ENCODE peak calls at places on chromosomes 2 and 18, in six cellular contexts. R is transverse colon, C is left ventricle myocardium inferior, O is tibial artery, N is stomach, E is GM23248. L is an unnamed sample.

GRCh38 chr2:202237787-202238233 is 587 bp downstream of the SUMO1 start:
- DNase-seq in R (peak; percentile 21), N (no peak), E (peak; percentile 87), C (peak; percentile 18), O (no peak), L (no peak)

GRCh38 chr2:241064008-241064801 is 37.9 kb downstream of the MTERF4 start:
- DNase-seq in O (no peak), N (peak; percentile 68), C (no peak), E (no peak), R (peak; percentile 64), L (peak; percentile 83)

GRCh38 chr2:127695491-127696472 is 5.5 kb upstream of the SFT2D3 start:
- DNase-seq in C (no peak), O (peak; percentile 71), R (peak; percentile 58), N (peak; percentile 48), E (peak; percentile 71), L (peak; percentile 90)

GRCh38 chr2:150876201-150877085 is 385.2 kb downstream of the RBM43 start:
- DNase-seq in C (no peak), E (no peak), O (no peak), N (no peak), R (no peak), L (no peak)

GRCh38 chr2:5453224-5453623 is 239.0 kb upstream of the SOX11 start:
- DNase-seq in E (no peak), R (no peak), C (no peak), O (no peak), N (no peak), L (no peak)

GRCh38 chr2:95149397-95149984 is 10.2 kb downstream of the ZNF514 start:
- DNase-seq in N (no peak), C (no peak), E (peak; percentile 19), O (no peak), R (no peak), L (no peak)

GRCh38 chr18:3498705-3499451 is 48.9 kb downstream of the TGIF1 start:
- DNase-seq in N (peak; percentile 37), R (peak; percentile 28), E (peak; percentile 66), O (no peak), C (peak; percentile 22), L (peak; percentile 82)

GRCh38 chr18:71130351-71130750 is 841.5 kb downstream of the SOCS6 start:
- DNase-seq in O (no peak), R (no peak), C (no peak), E (no peak), N (no peak), L (no peak)

DNA sequence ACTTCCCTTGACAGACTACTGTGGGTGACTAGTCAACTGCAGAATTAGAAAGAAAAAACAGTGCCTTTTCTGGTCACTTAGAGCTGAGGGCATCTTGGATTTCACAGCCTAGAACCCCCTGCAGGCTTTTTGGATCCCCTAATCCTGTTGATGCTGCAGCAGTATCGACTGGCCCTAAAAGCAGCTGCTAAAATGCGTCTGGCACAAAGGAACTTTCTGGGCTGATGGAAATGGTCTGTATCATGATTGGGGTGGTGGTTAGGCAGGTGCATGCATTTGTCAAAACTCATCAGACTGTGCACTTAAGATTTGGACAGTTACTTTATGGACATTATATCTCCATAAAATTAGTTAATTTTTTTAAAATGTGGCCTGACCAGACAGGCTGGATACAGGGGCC is 149.8 kb downstream of the KLHL29 start:
- DNase-seq in O (no peak), N (no peak), R (no peak), E (no peak), C (no peak), L (no peak)
- H3K4me1 ChIP-seq in O (peaks cover 4% of the 10 kb centered on the region), N (no peaks in the 10 kb centered on the region), R (no peaks in the 10 kb centered on the region), E (no peaks in the 10 kb centered on the region), C (no peaks in the 10 kb centered on the region), L (no peaks in the 10 kb centered on the region)

GRCh38 chr2:101474752-101475384 is at the start of gene RFX8:
- DNase-seq in C (no peak), R (no peak), O (no peak), E (peak; percentile 97), N (no peak), L (no peak)
- H3K4me3 ChIP-seq in C (peak within 1 kb of the TSS; percentile 73), R (peak within 1 kb of the TSS; percentile 27), O (peak within 1 kb of the TSS; percentile 59), E (peak within 1 kb of the TSS; percentile 79), N (peak within 1 kb of the TSS; percentile 74), L (peak within 1 kb of the TSS; percentile 79)

GRCh38 chr2:131067465-131067864 is 25.8 kb downstream of the FAM168B start:
- DNase-seq in E (no peak), O (no peak), C (no peak), R (no peak), N (no peak), L (no peak)

GRCh38 chr2:131062066-131062465 is 31.2 kb downstream of the FAM168B start:
- DNase-seq in N (no peak), C (no peak), O (no peak), E (no peak), R (no peak), L (no peak)

GRCh38 chr2:131058905-131059304 is 34.4 kb downstream of the FAM168B start:
- DNase-seq in O (no peak), E (no peak), C (no peak), N (no peak), R (no peak), L (no peak)

GRCh38 chr2:131063501-131064283 is 29.6 kb downstream of the FAM168B start:
- DNase-seq in R (no peak), O (no peak), N (no peak), E (no peak), C (no peak), L (no peak)

DNA sequence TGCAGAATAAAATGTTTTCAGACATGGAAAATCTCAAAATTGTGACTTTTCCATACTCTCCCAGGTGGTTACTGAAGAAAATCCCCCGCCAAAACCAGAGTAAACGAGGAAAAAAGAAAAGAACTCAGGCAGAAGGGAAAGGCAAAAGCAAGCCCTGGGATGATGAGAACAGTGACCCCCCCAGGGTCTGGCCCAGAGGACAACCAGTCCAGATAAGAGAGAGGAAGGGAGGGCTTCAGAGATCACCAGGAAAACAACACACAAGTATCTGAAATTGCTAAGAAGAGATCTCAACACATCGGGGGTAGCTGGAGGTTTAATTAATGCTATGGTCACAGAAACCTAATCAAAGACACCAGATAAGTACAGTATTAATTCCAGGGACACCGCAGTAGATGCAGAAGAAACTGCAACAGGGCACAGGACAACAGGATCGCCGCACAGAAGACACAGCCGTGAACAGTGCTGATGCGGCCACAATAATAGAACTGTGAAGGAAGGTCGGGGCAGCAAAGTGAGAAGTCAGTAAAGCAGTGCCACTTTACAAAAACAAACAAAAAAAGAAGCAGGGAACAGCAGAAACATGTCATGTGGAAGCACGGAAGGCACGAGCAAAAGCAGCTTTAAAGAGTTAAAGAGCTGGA is 28.5 kb downstream of the FAM168B start:
- DNase-seq in O (no peak), N (no peak), C (no peak), E (no peak), R (no peak), L (no peak)
- H3K4me1 ChIP-seq in O (no peaks in the 10 kb centered on the region), N (peaks cover 8% of the 10 kb centered on the region), C (peaks cover 62% of the 10 kb centered on the region), E (no peaks in the 10 kb centered on the region), R (peaks cover 12% of the 10 kb centered on the region), L (peaks cover 31% of the 10 kb centered on the region)

GRCh38 chr2:73175663-73176204 is 26.6 kb upstream of the NOTO start:
- DNase-seq in O (peak; percentile 80), C (peak; percentile 88), N (peak; percentile 93), R (peak; percentile 81), E (peak; percentile 87), L (peak; percentile 93)

GRCh38 chr2:73176881-73177644 is 25.3 kb upstream of the NOTO start:
- DNase-seq in R (peak; percentile 92), C (peak; percentile 94), N (peak; percentile 93), E (peak; percentile 93), O (peak; percentile 93), L (peak; percentile 97)

GRCh38 chr2:73177645-73178255 is 24.6 kb upstream of the NOTO start:
- DNase-seq in N (no peak), O (no peak), C (no peak), R (no peak), E (peak; percentile 5), L (no peak)

GRCh38 chr2:73174941-73175662 is 27.3 kb upstream of the NOTO start:
- DNase-seq in C (no peak), N (no peak), R (no peak), O (no peak), E (no peak), L (no peak)

DNA sequence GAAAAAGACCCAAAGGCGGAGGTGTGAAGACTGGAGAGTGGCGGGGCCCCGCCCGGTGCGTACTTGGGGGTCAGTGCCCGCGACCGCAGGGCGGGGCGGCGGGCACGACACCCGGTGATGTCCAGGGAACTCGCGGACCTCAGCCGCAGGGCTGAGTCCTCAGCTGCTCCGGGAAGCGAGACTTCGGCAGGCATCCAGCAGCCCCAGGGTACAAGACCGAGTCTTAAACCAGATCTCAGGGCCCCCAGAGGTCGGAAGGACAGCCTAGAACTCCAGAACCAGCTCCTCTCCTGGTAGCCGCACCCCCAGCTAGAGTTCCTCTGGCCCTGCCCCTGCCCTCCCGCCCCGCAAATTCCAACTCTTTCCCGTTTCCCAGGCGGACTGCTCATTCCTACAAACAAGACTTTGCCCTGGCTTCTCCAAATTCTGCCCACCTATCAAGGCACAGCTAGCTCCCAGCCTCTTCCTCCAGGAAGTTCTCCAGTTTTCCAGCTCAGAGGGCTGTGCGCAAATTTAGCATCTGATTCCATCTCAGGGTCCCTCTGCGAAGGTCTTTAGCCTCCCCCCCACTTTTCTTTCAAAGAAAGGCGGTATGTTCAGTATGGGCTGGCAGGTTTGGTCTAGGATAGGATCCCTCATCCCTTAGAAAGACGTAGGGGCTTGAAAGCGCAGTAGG is 26.0 kb upstream of the NOTO start:
- DNase-seq in C (peak; percentile 23), R (peak; percentile 21), N (peak; percentile 36), E (peak; percentile 41), O (peak; percentile 23), L (no peak)
- H3K4me3 ChIP-seq in C (peak overlapping the region; percentile 72), R (peak overlapping the region; percentile 29), N (peak overlapping the region; percentile 61), E (peak overlapping the region; percentile 87), O (peak overlapping the region; percentile 70), L (peak overlapping the region; percentile 48)

DNA sequence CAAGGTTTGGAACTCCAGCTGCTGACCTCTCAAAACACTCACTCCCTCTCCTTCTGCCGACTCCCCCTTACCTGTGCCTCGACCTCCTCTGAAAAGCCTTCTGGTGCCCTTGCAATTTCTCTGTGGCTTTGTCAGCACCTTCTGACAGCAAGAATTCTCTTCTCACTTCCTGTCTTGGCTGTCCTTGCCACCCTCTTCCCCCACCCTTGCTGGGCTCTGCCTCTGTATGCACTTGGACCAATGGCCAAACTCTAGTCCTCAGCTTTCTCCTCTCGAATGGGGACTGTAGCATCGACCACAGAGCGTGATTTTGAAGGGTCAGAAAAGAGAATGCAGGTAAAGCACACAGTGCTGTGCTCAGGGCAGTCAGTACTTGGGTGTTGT is 99.0 kb downstream of the HS1BP3 start:
- DNase-seq in C (no peak), O (no peak), R (no peak), N (no peak), E (no peak), L (peak; percentile 47)
- H3K4me1 ChIP-seq in C (peaks cover 9% of the 10 kb centered on the region), O (peaks cover 4% of the 10 kb centered on the region), R (no peaks in the 10 kb centered on the region), N (peaks cover 9% of the 10 kb centered on the region), E (peaks cover 6% of the 10 kb centered on the region), L (peaks cover 11% of the 10 kb centered on the region)

L was measured in spleen.